ENCODE peak calls at places on chromosomes 1 and 21, in eight cellular contexts. O is AG10803, S is MM.1S, T is kidney epithelial cell, Z is mammary epithelial cell, E is A673, F is coronary artery, U is endothelial cell. C is an unnamed sample.

GRCh38 chr1:54243022-54243421 is 43.1 kb downstream of the MRPL37 start:
- DNase-seq in O (no peak), S (no peak), T (no peak), Z (no peak), E (no peak), F (no peak), U (no peak), C (no peak)

GRCh38 chr21:16159971-16160350 is 430.2 kb downstream of the USP25 start:
- DNase-seq in O (no peak), S (no peak), T (no peak), Z (no peak), E (no peak), F (no peak), U (no peak), C (no peak)

GRCh38 chr1:203072911-203073310 is 12.9 kb downstream of the MYOG start:
- DNase-seq in O (peak), S (no peak), T (no peak), Z (peak), E (no peak), F (no peak), U (no peak), C (no peak)

GRCh38 chr1:109824349-109825115 is 60.8 kb upstream of the EPS8L3 start:
- DNase-seq in O (no peak), S (no peak), T (no peak), Z (no peak), E (no peak), F (no peak), U (no peak), C (no peak)

GRCh38 chr1:84379128-84379527 is 19.2 kb upstream of the DNASE2B start:
- DNase-seq in O (peak), S (no peak), T (peak), Z (peak), E (no peak), F (no peak), U (no peak), C (no peak)

GRCh38 chr1:212139526-212140137 is 104.1 kb downstream of the DTL start:
- DNase-seq in O (no peak), S (no peak), T (no peak), Z (no peak), E (no peak), F (no peak), U (no peak), C (no peak)

GRCh38 chr1:94648225-94649007 is 106.9 kb upstream of the F3 start:
- DNase-seq in O (peak), S (no peak), T (peak), Z (peak), E (peak), F (peak), U (no peak), C (no peak)

GRCh38 chr1:96236156-96236739 is 485.3 kb upstream of the PTBP2 start:
- DNase-seq in O (peak), S (peak), T (peak), Z (peak), E (peak), F (no peak), U (peak), C (no peak)

GRCh38 chr1:159917533-159917932 is 7.8 kb downstream of the TAGLN2 start:
- DNase-seq in O (no peak), S (no peak), T (no peak), Z (no peak), E (no peak), F (no peak), U (no peak), C (no peak)

GRCh38 chr1:24195874-24196273 is 8.8 kb upstream of the IFNLR1 start:
- DNase-seq in O (no peak), S (no peak), T (no peak), Z (peak), E (no peak), F (no peak), U (no peak), C (no peak)

GRCh38 chr1:1093610-1093943 is 19.5 kb upstream of the RNF223 start:
- DNase-seq in O (no peak), S (no peak), T (no peak), Z (no peak), E (no peak), F (peak), U (no peak), C (peak)

GRCh38 chr21:45829566-45830147 is 151.9 kb upstream of the COL6A1 start:
- DNase-seq in O (no peak), S (no peak), T (no peak), Z (no peak), E (no peak), F (no peak), U (no peak), C (peak)

GRCh38 chr1:20322081-20322824 is 31.6 kb downstream of the VWA5B1 start:
- DNase-seq in O (no peak), S (no peak), T (no peak), Z (no peak), E (no peak), F (no peak), U (no peak), C (no peak)

GRCh38 chr1:230145953-230146476 is 79.0 kb downstream of the GALNT2 start:
- DNase-seq in O (no peak), S (peak), T (no peak), Z (no peak), E (no peak), F (no peak), U (no peak), C (no peak)

GRCh38 chr1:69191280-69191679 is 376.4 kb upstream of the LRRC7 start:
- DNase-seq in O (no peak), S (no peak), T (no peak), Z (no peak), E (no peak), F (no peak), U (no peak), C (no peak)

GRCh38 chr1:84968865-84969264 is 28.0 kb downstream of the MCOLN2 start:
- DNase-seq in O (no peak), S (no peak), T (no peak), Z (no peak), E (no peak), F (no peak), U (no peak), C (no peak)

GRCh38 chr1:229169399-229169798 is 101.5 kb upstream of the RAB4A start:
- DNase-seq in O (no peak), S (no peak), T (no peak), Z (no peak), E (no peak), F (no peak), U (no peak), C (no peak)

GRCh38 chr21:39667353-39667891 is 54.7 kb downstream of the B3GALT5 start:
- DNase-seq in O (no peak), S (no peak), T (no peak), Z (no peak), E (no peak), F (peak), U (no peak), C (no peak)

GRCh38 chr1:13828454-13829151 is 128.6 kb downstream of the PRDM2 start:
- DNase-seq in O (no peak), S (peak), T (no peak), Z (no peak), E (no peak), F (no peak), U (peak), C (no peak)

GRCh38 chr1:168121314-168122029 is 15.3 kb downstream of the GPR161 start:
- DNase-seq in O (peak), S (no peak), T (no peak), Z (peak), E (peak), F (peak), U (no peak), C (no peak)

GRCh38 chr1:230891413-230891812 is 23.1 kb upstream of the C1orf198 start:
- DNase-seq in O (peak), S (no peak), T (no peak), Z (peak), E (no peak), F (no peak), U (no peak), C (no peak)

GRCh38 chr1:223707270-223708000 is 4.9 kb upstream of the CAPN2 start:
- DNase-seq in O (peak), S (no peak), T (peak), Z (peak), E (peak), F (peak), U (no peak), C (no peak)

GRCh38 chr1:63917571-63918394 is 144.0 kb downstream of the ROR1 start:
- DNase-seq in O (no peak), S (peak), T (no peak), Z (no peak), E (peak), F (no peak), U (peak), C (no peak)

GRCh38 chr1:85258536-85259117 is 835 bp downstream of the C1orf52 start:
- DNase-seq in O (peak), S (no peak), T (no peak), Z (no peak), E (peak), F (peak), U (no peak), C (no peak)

GRCh38 chr1:185066181-185066580 is 20.8 kb downstream of the RNF2 start:
- DNase-seq in O (no peak), S (no peak), T (no peak), Z (no peak), E (no peak), F (no peak), U (no peak), C (no peak)

GRCh38 chr1:235060607-235061470 is 67.8 kb downstream of the TOMM20 start:
- DNase-seq in O (peak), S (peak), T (no peak), Z (peak), E (no peak), F (no peak), U (no peak), C (no peak)

GRCh38 chr21:41066086-41066938 is 101.6 kb upstream of the BACE2 start:
- DNase-seq in O (no peak), S (no peak), T (no peak), Z (no peak), E (no peak), F (no peak), U (no peak), C (no peak)

GRCh38 chr1:152440635-152441471 is 26.8 kb upstream of the CRNN start:
- DNase-seq in O (peak), S (peak), T (no peak), Z (peak), E (peak), F (no peak), U (peak), C (no peak)

GRCh38 chr1:50521703-50522102 is 98.5 kb upstream of the DMRTA2 start:
- DNase-seq in O (no peak), S (no peak), T (no peak), Z (peak), E (no peak), F (no peak), U (no peak), C (no peak)

GRCh38 chr1:56031011-56031410 is 548.4 kb downstream of the PLPP3 start:
- DNase-seq in O (no peak), S (no peak), T (no peak), Z (no peak), E (no peak), F (no peak), U (no peak), C (no peak)

DNA sequence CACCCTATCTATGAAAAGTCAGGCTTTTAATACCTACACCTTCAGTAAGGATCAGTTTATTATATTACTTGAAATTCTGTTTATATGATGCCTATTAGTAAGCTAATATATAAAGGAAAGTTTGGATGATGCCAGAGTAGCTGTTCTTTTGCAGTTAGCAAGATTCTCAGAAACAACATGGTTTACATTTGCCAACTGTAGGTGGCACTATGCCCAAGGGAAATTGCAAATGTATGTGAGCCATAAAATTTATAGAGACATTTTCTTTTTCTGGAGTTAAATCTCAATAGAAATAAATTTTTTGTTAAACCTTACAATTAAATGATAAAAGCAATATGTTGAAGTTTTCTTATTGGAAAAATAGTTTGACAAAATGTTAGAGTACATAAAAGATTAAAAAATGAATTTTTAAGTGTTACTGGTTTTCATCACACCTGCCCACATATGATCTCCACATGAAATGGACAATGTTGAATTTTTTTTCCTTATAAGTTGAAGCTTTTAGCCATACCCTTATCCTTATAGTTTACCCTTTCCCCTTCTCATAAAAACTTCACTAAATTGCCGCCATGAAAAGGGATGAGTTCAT is 32.1 kb upstream of the EPHX4 start:
- DNase-seq in O (peak), S (peak), T (peak), Z (peak), E (peak), F (no peak), U (peak), C (no peak)
- TF ChIP-seq CTCF in O (peak), S (peak), T (peak), Z (peak), E (peak), F (no peak), U (peak), C (peak)

GRCh38 chr1:162849711-162850110 is 11.3 kb downstream of the CCDC190 start:
- DNase-seq in O (no peak), S (no peak), T (no peak), Z (no peak), E (no peak), F (no peak), U (no peak), C (no peak)
- TF ChIP-seq CTCF in O (no peak), S (no peak), T (no peak), Z (no peak), E (no peak), F (no peak), U (no peak), C (no peak)

GRCh38 chr21:15036189-15036588 is 28.6 kb downstream of the NRIP1 start:
- DNase-seq in O (no peak), S (no peak), T (no peak), Z (no peak), E (no peak), F (no peak), U (no peak), C (no peak)

GRCh38 chr21:15039607-15040299 is 25.0 kb downstream of the NRIP1 start:
- DNase-seq in O (no peak), S (no peak), T (no peak), Z (no peak), E (no peak), F (no peak), U (no peak), C (no peak)

GRCh38 chr21:15034126-15034848 is 30.5 kb downstream of the NRIP1 start:
- DNase-seq in O (peak), S (no peak), T (no peak), Z (no peak), E (peak), F (no peak), U (no peak), C (no peak)

GRCh38 chr21:15037894-15038293 is 26.9 kb downstream of the NRIP1 start:
- DNase-seq in O (no peak), S (no peak), T (no peak), Z (no peak), E (no peak), F (no peak), U (no peak), C (no peak)

GRCh38 chr21:15037095-15037730 is 27.6 kb downstream of the NRIP1 start:
- DNase-seq in O (no peak), S (no peak), T (no peak), Z (no peak), E (no peak), F (no peak), U (no peak), C (no peak)
- TF ChIP-seq CTCF in O (no peak), S (no peak), T (no peak), Z (no peak), E (no peak), F (no peak), U (no peak), C (no peak)

DNA sequence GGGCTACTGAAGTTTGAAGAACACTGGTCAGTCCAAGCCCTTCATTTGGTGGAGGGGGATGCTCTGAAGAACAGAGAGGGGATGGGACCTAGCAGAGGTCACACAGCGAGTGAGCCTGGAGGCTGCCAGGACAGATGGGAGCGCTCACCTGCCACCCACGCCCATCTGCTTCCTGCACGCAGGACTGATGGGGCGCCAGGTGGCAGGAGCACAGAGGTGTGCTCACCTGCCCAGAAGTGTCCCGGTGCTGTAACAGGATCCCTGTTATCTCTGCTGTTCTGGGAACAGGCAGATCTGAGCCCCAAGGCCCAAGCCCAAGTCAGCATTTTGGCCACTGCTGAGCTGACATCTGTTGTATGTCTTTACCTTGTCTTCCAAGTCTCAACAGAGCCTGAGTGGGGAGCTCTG is 40.5 kb downstream of the EPHB2 start:
- DNase-seq in O (no peak), S (no peak), T (no peak), Z (peak), E (no peak), F (no peak), U (no peak), C (no peak)
- TF ChIP-seq CTCF in O (no peak), S (no peak), T (no peak), Z (no peak), E (no peak), F (no peak), U (no peak), C (no peak)

DNA sequence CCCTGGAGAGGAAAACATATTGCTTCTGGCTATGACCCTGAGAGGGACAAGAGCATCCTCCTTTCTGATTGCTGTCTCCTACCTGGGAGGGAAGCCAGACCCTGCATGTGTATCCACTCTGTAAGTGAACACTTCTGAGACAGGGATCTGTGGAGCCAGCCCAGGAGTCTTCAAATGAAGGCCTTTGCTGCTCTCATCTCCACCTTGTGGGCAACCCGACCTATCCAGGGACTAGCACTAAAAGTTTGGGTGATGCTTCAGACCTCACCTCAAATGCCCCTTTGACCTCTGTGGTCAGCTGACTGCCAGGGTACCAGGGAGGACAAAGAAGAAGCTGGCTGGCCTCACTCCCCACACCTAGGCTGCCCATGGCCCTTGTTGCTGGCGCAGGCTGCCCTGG is 64.7 kb downstream of the KCND3 start:
- DNase-seq in O (no peak), S (no peak), T (no peak), Z (no peak), E (no peak), F (no peak), U (no peak), C (no peak)
- TF ChIP-seq CTCF in O (no peak), S (no peak), T (no peak), Z (no peak), E (no peak), F (no peak), U (no peak), C (no peak)

GRCh38 chr1:157163273-157164127 is 25.3 kb upstream of the ETV3 start:
- DNase-seq in O (peak), S (peak), T (no peak), Z (peak), E (peak), F (peak), U (peak), C (no peak)
- TF ChIP-seq CTCF in O (peak), S (peak), T (peak), Z (peak), E (peak), F (peak), U (peak), C (peak)

GRCh38 chr1:194159941-194160340 is 973.5 kb upstream of the B3GALT2 start:
- DNase-seq in O (no peak), S (no peak), T (no peak), Z (no peak), E (no peak), F (no peak), U (no peak), C (no peak)
- TF ChIP-seq CTCF in O (no peak), S (peak), T (no peak), Z (no peak), E (no peak), F (no peak), U (no peak), C (peak)

C was measured in chondrocyte.